ENCODE peak calls at places on chromosome 1, in six cellular contexts. R, E, O, A, X and G are unnamed samples.

GRCh38 chr1:12142141-12142823 is 24.5 kb upstream of the TNFRSF1B start:
- DNase-seq in R (peak), E (no peak), O (no peak), A (no peak), X (no peak), G (no peak)

GRCh38 chr1:91054780-91055481 is 33.1 kb upstream of the ZNF644 start:
- DNase-seq in R (no peak), E (no peak), O (no peak), A (no peak), X (no peak), G (no peak)

GRCh38 chr1:5565726-5566125 is 426.5 kb downstream of the NPHP4 start:
- DNase-seq in R (no peak), E (no peak), O (no peak), A (no peak), X (no peak), G (no peak)

GRCh38 chr1:244305776-244306341 is 145.8 kb downstream of the ADSS2 start:
- DNase-seq in R (no peak), E (no peak), O (no peak), A (no peak), X (no peak), G (no peak)

GRCh38 chr1:228399531-228400236 is 7.0 kb downstream of the TRIM11 start:
- DNase-seq in R (no peak), E (no peak), O (no peak), A (no peak), X (no peak), G (no peak)

GRCh38 chr1:59150537-59151386 is 146.1 kb upstream of the FGGY start:
- DNase-seq in R (no peak), E (peak), O (peak), A (no peak), X (peak), G (peak)

GRCh38 chr1:91757760-91758545 is 128.0 kb downstream of the TGFBR3 start:
- DNase-seq in R (no peak), E (no peak), O (peak), A (no peak), X (no peak), G (no peak)

GRCh38 chr1:108503062-108503740 is 53.1 kb downstream of the NBPF6 start:
- DNase-seq in R (no peak), E (no peak), O (peak), A (no peak), X (no peak), G (no peak)